ENCODE peak calls at places on chromosome 15, in eight cellular contexts. One of them, this sample, is unnamed.
A peak's percentile ranks its signal among the peaks of the same experiment; 100 is the strongest.

GRCh38 chr15:28885630-28886430 is at the start of gene APBA2:
- DNase-seq in lung: no peak
- DNase-seq in heart right ventricle: no peak
- DNase-seq in heart left ventricle: no peak
- DNase-seq in CD8-positive, alpha-beta memory T cell: peak; percentile 48
- DNase-seq in cardiac muscle cell: peak; percentile 59
- DNase-seq in ovary: no peak
- DNase-seq in NT2/D1: no peak
- DNase-seq in this sample: peak; percentile 60

GRCh38 chr15:55998478-55998877 is 5.1 kb upstream of the NEDD4 start:
- DNase-seq in cardiac muscle cell: no peak
- DNase-seq in ovary: no peak
- DNase-seq in heart left ventricle: no peak
- DNase-seq in NT2/D1: no peak
- DNase-seq in CD8-positive, alpha-beta memory T cell: no peak
- DNase-seq in lung: no peak
- DNase-seq in heart right ventricle: no peak
- DNase-seq in this sample: no peak

GRCh38 chr15:65337436-65338070 is 33.1 kb downstream of the RNU5B-1 start:
- DNase-seq in heart left ventricle: no peak
- DNase-seq in cardiac muscle cell: no peak
- DNase-seq in NT2/D1: no peak
- DNase-seq in CD8-positive, alpha-beta memory T cell: no peak
- DNase-seq in lung: no peak
- DNase-seq in heart right ventricle: no peak
- DNase-seq in ovary: no peak
- DNase-seq in this sample: no peak

GRCh38 chr15:90710436-90710835 is 6.7 kb upstream of the BLM start:
- DNase-seq in cardiac muscle cell: peak; percentile 20
- DNase-seq in heart left ventricle: no peak
- DNase-seq in ovary: no peak
- DNase-seq in heart right ventricle: no peak
- DNase-seq in lung: peak; percentile 62
- DNase-seq in NT2/D1: no peak
- DNase-seq in CD8-positive, alpha-beta memory T cell: no peak
- DNase-seq in this sample: no peak

GRCh38 chr15:90213123-90213817 is 12.1 kb downstream of the SEMA4B start:
- DNase-seq in lung: peak; percentile 74
- DNase-seq in NT2/D1: no peak
- DNase-seq in heart right ventricle: no peak
- DNase-seq in CD8-positive, alpha-beta memory T cell: no peak
- DNase-seq in cardiac muscle cell: no peak
- DNase-seq in heart left ventricle: no peak
- DNase-seq in ovary: no peak
- DNase-seq in this sample: no peak

GRCh38 chr15:62539236-62539635 is 374.2 kb upstream of the C2CD4B start:
- DNase-seq in NT2/D1: no peak
- DNase-seq in heart right ventricle: no peak
- DNase-seq in cardiac muscle cell: no peak
- DNase-seq in CD8-positive, alpha-beta memory T cell: no peak
- DNase-seq in ovary: no peak
- DNase-seq in heart left ventricle: no peak
- DNase-seq in lung: no peak
- DNase-seq in this sample: no peak

GRCh38 chr15:58043192-58043903 is 22.2 kb downstream of the ALDH1A2 start:
- DNase-seq in NT2/D1: no peak
- DNase-seq in CD8-positive, alpha-beta memory T cell: no peak
- DNase-seq in lung: no peak
- DNase-seq in ovary: peak; percentile 21
- DNase-seq in heart left ventricle: peak; percentile 28
- DNase-seq in heart right ventricle: peak; percentile 20
- DNase-seq in cardiac muscle cell: peak; percentile 76
- DNase-seq in this sample: no peak

GRCh38 chr15:31342781-31343626 is 16.4 kb downstream of the KLF13 start:
- DNase-seq in NT2/D1: no peak
- DNase-seq in heart left ventricle: peak; percentile 31
- DNase-seq in ovary: no peak
- DNase-seq in CD8-positive, alpha-beta memory T cell: no peak
- DNase-seq in heart right ventricle: no peak
- DNase-seq in cardiac muscle cell: no peak
- DNase-seq in lung: no peak
- DNase-seq in this sample: no peak

GRCh38 chr15:78322243-78322642 is 17.9 kb upstream of the CRABP1 start:
- DNase-seq in heart right ventricle: peak; percentile 11
- DNase-seq in cardiac muscle cell: peak; percentile 67
- DNase-seq in lung: no peak
- DNase-seq in NT2/D1: no peak
- DNase-seq in heart left ventricle: peak; percentile 34
- DNase-seq in ovary: no peak
- DNase-seq in CD8-positive, alpha-beta memory T cell: no peak
- DNase-seq in this sample: no peak

GRCh38 chr15:78304487-78305413 is 5.3 kb upstream of the SKIC8 start:
- DNase-seq in heart left ventricle: no peak
- DNase-seq in cardiac muscle cell: no peak
- DNase-seq in CD8-positive, alpha-beta memory T cell: no peak
- DNase-seq in ovary: no peak
- DNase-seq in lung: no peak
- DNase-seq in NT2/D1: no peak
- DNase-seq in heart right ventricle: no peak
- DNase-seq in this sample: no peak

GRCh38 chr15:67067161-67067853 is 1.9 kb downstream of the SMAD3 start:
- DNase-seq in CD8-positive, alpha-beta memory T cell: no peak
- DNase-seq in ovary: peak; percentile 35
- DNase-seq in cardiac muscle cell: no peak
- DNase-seq in lung: no peak
- DNase-seq in NT2/D1: no peak
- DNase-seq in heart right ventricle: no peak
- DNase-seq in heart left ventricle: no peak
- DNase-seq in this sample: peak; percentile 50

GRCh38 chr15:75335705-75336355 is at the start of gene COMMD4:
- DNase-seq in NT2/D1: peak; percentile 94
- DNase-seq in ovary: peak; percentile 98
- DNase-seq in CD8-positive, alpha-beta memory T cell: peak; percentile 62
- DNase-seq in lung: peak; percentile 94
- DNase-seq in cardiac muscle cell: peak; percentile 96
- DNase-seq in heart left ventricle: peak; percentile 96
- DNase-seq in heart right ventricle: peak; percentile 97
- DNase-seq in this sample: peak; percentile 42

GRCh38 chr15:64619880-64620839 is 155.2 kb downstream of the RBPMS2 start:
- DNase-seq in lung: no peak
- DNase-seq in NT2/D1: no peak
- DNase-seq in heart left ventricle: no peak
- DNase-seq in ovary: no peak
- DNase-seq in cardiac muscle cell: peak; percentile 64
- DNase-seq in CD8-positive, alpha-beta memory T cell: no peak
- DNase-seq in heart right ventricle: no peak
- DNase-seq in this sample: no peak

GRCh38 chr15:58506787-58507671 is 75.2 kb downstream of the LIPC start:
- DNase-seq in cardiac muscle cell: no peak
- DNase-seq in heart right ventricle: no peak
- DNase-seq in CD8-positive, alpha-beta memory T cell: no peak
- DNase-seq in ovary: no peak
- DNase-seq in heart left ventricle: no peak
- DNase-seq in lung: no peak
- DNase-seq in NT2/D1: no peak
- DNase-seq in this sample: no peak

GRCh38 chr15:70053006-70053702 is 44.6 kb downstream of the TLE3 start:
- DNase-seq in ovary: peak; percentile 16
- DNase-seq in lung: no peak
- DNase-seq in heart right ventricle: no peak
- DNase-seq in CD8-positive, alpha-beta memory T cell: no peak
- DNase-seq in heart left ventricle: no peak
- DNase-seq in cardiac muscle cell: no peak
- DNase-seq in NT2/D1: no peak
- DNase-seq in this sample: no peak

GRCh38 chr15:41992151-41992802 is 19.9 kb upstream of the EHD4 start:
- DNase-seq in heart left ventricle: no peak
- DNase-seq in heart right ventricle: no peak
- DNase-seq in lung: no peak
- DNase-seq in CD8-positive, alpha-beta memory T cell: no peak
- DNase-seq in NT2/D1: no peak
- DNase-seq in cardiac muscle cell: no peak
- DNase-seq in ovary: no peak
- DNase-seq in this sample: no peak

GRCh38 chr15:51095681-51096331 is 1.1 kb upstream of the TNFAIP8L3 start:
- DNase-seq in CD8-positive, alpha-beta memory T cell: no peak
- DNase-seq in cardiac muscle cell: no peak
- DNase-seq in ovary: no peak
- DNase-seq in heart right ventricle: no peak
- DNase-seq in heart left ventricle: no peak
- DNase-seq in lung: no peak
- DNase-seq in NT2/D1: no peak
- DNase-seq in this sample: no peak

GRCh38 chr15:51093865-51094605 is 671 bp downstream of the TNFAIP8L3 start:
- DNase-seq in NT2/D1: no peak
- DNase-seq in ovary: peak; percentile 66
- DNase-seq in cardiac muscle cell: peak; percentile 62
- DNase-seq in CD8-positive, alpha-beta memory T cell: no peak
- DNase-seq in lung: peak; percentile 41
- DNase-seq in heart left ventricle: peak; percentile 31
- DNase-seq in heart right ventricle: no peak
- DNase-seq in this sample: no peak

GRCh38 chr15:51092480-51092879 is 2.2 kb downstream of the TNFAIP8L3 start:
- DNase-seq in lung: no peak
- DNase-seq in ovary: no peak
- DNase-seq in cardiac muscle cell: no peak
- DNase-seq in heart left ventricle: no peak
- DNase-seq in NT2/D1: no peak
- DNase-seq in heart right ventricle: no peak
- DNase-seq in CD8-positive, alpha-beta memory T cell: no peak
- DNase-seq in this sample: no peak

GRCh38 chr15:51094606-51095569 is at the start of gene TNFAIP8L3:
- DNase-seq in CD8-positive, alpha-beta memory T cell: no peak
- DNase-seq in ovary: peak; percentile 62
- DNase-seq in cardiac muscle cell: peak; percentile 49
- DNase-seq in heart right ventricle: no peak
- DNase-seq in NT2/D1: no peak
- DNase-seq in heart left ventricle: peak; percentile 35
- DNase-seq in lung: peak; percentile 32
- DNase-seq in this sample: no peak

DNA sequence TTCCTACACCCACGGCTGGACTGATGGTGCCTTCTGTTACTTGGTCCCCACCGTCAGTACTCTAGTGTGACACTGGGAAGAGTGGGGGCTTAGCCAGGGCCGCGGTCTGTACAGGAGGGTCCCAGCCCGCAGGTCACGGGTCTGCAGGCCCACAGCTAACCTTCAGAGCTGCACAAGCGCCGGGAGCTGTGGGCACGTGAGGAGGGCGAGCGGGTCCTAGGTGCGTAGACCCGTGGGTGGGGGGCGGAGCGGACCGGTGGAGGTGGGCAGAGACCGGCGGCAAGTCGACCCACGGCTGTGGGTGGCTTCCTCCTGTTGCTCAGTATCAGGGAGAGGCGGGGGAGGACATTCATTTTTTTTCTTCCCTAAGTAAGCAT is 1.2 kb downstream of the TNFAIP8L3 start:
- DNase-seq in heart right ventricle: no peak
- DNase-seq in lung: no peak
- DNase-seq in NT2/D1: no peak
- DNase-seq in CD8-positive, alpha-beta memory T cell: no peak
- DNase-seq in heart left ventricle: no peak
- DNase-seq in cardiac muscle cell: no peak
- DNase-seq in ovary: no peak
- DNase-seq in this sample: no peak
- H3K27me3 ChIP-seq in heart right ventricle: peaks cover 5% of the 10 kb centered on the region
- H3K27me3 ChIP-seq in lung: no peaks in the 10 kb centered on the region
- H3K27me3 ChIP-seq in NT2/D1: peaks cover 55% of the 10 kb centered on the region
- H3K27me3 ChIP-seq in CD8-positive, alpha-beta memory T cell: peaks cover 13% of the 10 kb centered on the region
- H3K27me3 ChIP-seq in heart left ventricle: no peaks in the 10 kb centered on the region
- H3K27me3 ChIP-seq in cardiac muscle cell: peaks cover 94% of the 10 kb centered on the region
- H3K27me3 ChIP-seq in ovary: no peaks in the 10 kb centered on the region
- H3K27me3 ChIP-seq in this sample: peaks cover 35% of the 10 kb centered on the region

DNA sequence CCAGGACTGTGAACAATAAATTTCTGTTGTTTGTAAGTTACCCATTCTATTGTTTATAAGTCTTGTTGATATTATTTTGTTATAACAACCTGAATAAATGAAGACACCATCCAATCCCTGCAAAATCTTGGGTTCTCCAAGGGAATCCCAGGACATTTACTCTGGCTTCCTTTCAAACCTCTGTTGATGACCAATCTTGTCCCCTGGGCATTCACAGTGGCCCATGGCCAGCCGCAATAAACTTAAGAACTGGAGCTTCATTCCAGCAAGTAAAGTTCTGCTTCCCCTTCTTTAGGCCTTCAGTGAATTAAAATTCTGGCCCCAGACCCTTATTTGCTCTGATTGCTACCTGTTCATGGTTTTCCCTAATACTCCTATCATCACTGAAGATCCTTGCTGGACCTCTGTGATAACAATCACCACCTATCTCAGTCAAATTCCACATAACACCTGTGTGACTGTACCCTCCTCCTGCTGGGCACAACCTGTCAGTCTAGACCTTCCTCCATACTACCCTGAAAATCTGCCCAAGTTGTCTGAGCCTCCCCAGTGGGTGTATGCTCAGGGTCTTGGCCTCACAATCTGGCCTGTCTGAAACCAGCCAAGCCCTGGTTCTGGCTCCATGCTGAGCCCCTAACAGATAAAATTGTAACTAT is 153.1 kb downstream of the SEMA6D start:
- DNase-seq in heart left ventricle: peak; percentile 19
- DNase-seq in cardiac muscle cell: no peak
- DNase-seq in ovary: no peak
- DNase-seq in heart right ventricle: peak; percentile 9
- DNase-seq in NT2/D1: no peak
- DNase-seq in lung: no peak
- DNase-seq in CD8-positive, alpha-beta memory T cell: no peak
- DNase-seq in this sample: no peak
- H3K9me3 ChIP-seq in heart left ventricle: no peaks in the 10 kb centered on the region
- H3K9me3 ChIP-seq in cardiac muscle cell: no peaks in the 10 kb centered on the region
- H3K9me3 ChIP-seq in ovary: no peaks in the 10 kb centered on the region
- H3K9me3 ChIP-seq in heart right ventricle: no peaks in the 10 kb centered on the region
- H3K9me3 ChIP-seq in NT2/D1: no peaks in the 10 kb centered on the region
- H3K9me3 ChIP-seq in lung: peaks cover under 1% of the 10 kb centered on the region
- H3K9me3 ChIP-seq in CD8-positive, alpha-beta memory T cell: no peaks in the 10 kb centered on the region
- H3K9me3 ChIP-seq in this sample: no peaks in the 10 kb centered on the region

GRCh38 chr15:68229386-68230156 is at the start of gene CLN6:
- DNase-seq in CD8-positive, alpha-beta memory T cell: peak; percentile 82
- DNase-seq in heart right ventricle: peak; percentile 78
- DNase-seq in heart left ventricle: peak; percentile 87
- DNase-seq in NT2/D1: peak; percentile 61
- DNase-seq in ovary: peak; percentile 83
- DNase-seq in cardiac muscle cell: peak; percentile 86
- DNase-seq in lung: peak; percentile 78
- DNase-seq in this sample: peak; percentile 88
- H3K4me1 ChIP-seq in CD8-positive, alpha-beta memory T cell: peaks cover 17% of the 10 kb centered on the region
- H3K4me1 ChIP-seq in heart right ventricle: peaks cover 14% of the 10 kb centered on the region
- H3K4me1 ChIP-seq in heart left ventricle: peaks cover 16% of the 10 kb centered on the region
- H3K4me1 ChIP-seq in NT2/D1: peaks cover 15% of the 10 kb centered on the region
- H3K4me1 ChIP-seq in ovary: peaks cover 9% of the 10 kb centered on the region
- H3K4me1 ChIP-seq in cardiac muscle cell: peaks cover 5% of the 10 kb centered on the region
- H3K4me1 ChIP-seq in lung: peaks cover 5% of the 10 kb centered on the region
- H3K4me1 ChIP-seq in this sample: peaks cover 24% of the 10 kb centered on the region

DNA sequence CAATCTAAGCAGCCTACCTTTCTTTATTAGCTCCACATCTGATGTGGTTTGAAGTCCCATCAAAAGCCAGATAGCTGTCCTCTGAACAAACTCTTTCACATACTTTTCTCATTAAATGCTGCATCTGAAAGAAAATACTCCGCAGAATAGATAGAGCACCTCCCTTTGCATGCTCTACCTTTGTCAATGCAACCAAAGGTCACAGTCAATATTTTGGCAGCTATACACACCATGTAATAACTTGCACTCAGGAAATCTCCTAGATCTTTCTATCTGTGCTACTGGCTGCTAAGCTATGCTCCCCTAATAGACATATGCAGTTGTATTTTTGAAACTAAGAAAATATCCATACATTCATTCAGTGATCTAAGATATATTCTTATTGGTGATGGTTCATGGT is 204.8 kb upstream of the ARRDC4 start:
- DNase-seq in heart left ventricle: no peak
- DNase-seq in lung: no peak
- DNase-seq in heart right ventricle: no peak
- DNase-seq in cardiac muscle cell: no peak
- DNase-seq in CD8-positive, alpha-beta memory T cell: no peak
- DNase-seq in ovary: no peak
- DNase-seq in NT2/D1: no peak
- DNase-seq in this sample: no peak
- H3K27me3 ChIP-seq in heart left ventricle: no peaks in the 10 kb centered on the region
- H3K27me3 ChIP-seq in lung: no peaks in the 10 kb centered on the region
- H3K27me3 ChIP-seq in heart right ventricle: peaks cover 21% of the 10 kb centered on the region
- H3K27me3 ChIP-seq in cardiac muscle cell: peaks cover 18% of the 10 kb centered on the region
- H3K27me3 ChIP-seq in CD8-positive, alpha-beta memory T cell: no peaks in the 10 kb centered on the region
- H3K27me3 ChIP-seq in ovary: no peaks in the 10 kb centered on the region
- H3K27me3 ChIP-seq in NT2/D1: no peaks in the 10 kb centered on the region
- H3K27me3 ChIP-seq in this sample: no peaks in the 10 kb centered on the region